ENCODE peak calls at places on chromosomes 6 and 20, in ten cellular contexts. One of them, this sample, is unnamed.

GRCh38 chr6:33935439-33936080 is 131.8 kb upstream of the MLN start:
- DNase-seq in NCI-H1417: peak; percentile 84
- DNase-seq in stimulated activated CD4-positive, alpha-beta T cell treated with anti-CD3 and anti-CD28 coated beads, Interleukin-1b, Interleukin-23, amount 100 ng/mL, for 48 hours: no peak
- DNase-seq in astrocyte of the cerebellum: no peak
- DNase-seq in DMS 273 treated with DMSO at 0.1 percent for 48 hours: peak; percentile 71
- DNase-seq in GM19239: no peak
- DNase-seq in MV-4-11: no peak
- DNase-seq in endothelial cell: no peak
- DNase-seq in NCI-H2107: no peak
- DNase-seq in globus pallidus: no peak
- DNase-seq in this sample: no peak

GRCh38 chr6:99446076-99446475 is 21.0 kb upstream of the PNISR start:
- DNase-seq in NCI-H1417: no peak
- DNase-seq in stimulated activated CD4-positive, alpha-beta T cell treated with anti-CD3 and anti-CD28 coated beads, Interleukin-1b, Interleukin-23, amount 100 ng/mL, for 48 hours: no peak
- DNase-seq in astrocyte of the cerebellum: no peak
- DNase-seq in DMS 273 treated with DMSO at 0.1 percent for 48 hours: no peak
- DNase-seq in GM19239: no peak
- DNase-seq in MV-4-11: no peak
- DNase-seq in endothelial cell: no peak
- DNase-seq in NCI-H2107: no peak
- DNase-seq in globus pallidus: peak; percentile 52
- DNase-seq in this sample: no peak

GRCh38 chr6:81049425-81050042 is 702.9 kb downstream of the TENT5A start:
- DNase-seq in NCI-H1417: no peak
- DNase-seq in stimulated activated CD4-positive, alpha-beta T cell treated with anti-CD3 and anti-CD28 coated beads, Interleukin-1b, Interleukin-23, amount 100 ng/mL, for 48 hours: no peak
- DNase-seq in astrocyte of the cerebellum: no peak
- DNase-seq in DMS 273 treated with DMSO at 0.1 percent for 48 hours: no peak
- DNase-seq in GM19239: no peak
- DNase-seq in MV-4-11: no peak
- DNase-seq in endothelial cell: no peak
- DNase-seq in NCI-H2107: no peak
- DNase-seq in globus pallidus: no peak
- DNase-seq in this sample: no peak

GRCh38 chr20:35286077-35286898 is 1.7 kb upstream of the EIF6 start:
- DNase-seq in NCI-H1417: no peak
- DNase-seq in stimulated activated CD4-positive, alpha-beta T cell treated with anti-CD3 and anti-CD28 coated beads, Interleukin-1b, Interleukin-23, amount 100 ng/mL, for 48 hours: no peak
- DNase-seq in astrocyte of the cerebellum: no peak
- DNase-seq in DMS 273 treated with DMSO at 0.1 percent for 48 hours: no peak
- DNase-seq in GM19239: no peak
- DNase-seq in MV-4-11: no peak
- DNase-seq in endothelial cell: no peak
- DNase-seq in NCI-H2107: no peak
- DNase-seq in globus pallidus: no peak
- DNase-seq in this sample: no peak

GRCh38 chr6:42702200-42702599 is 20.2 kb downstream of the PRPH2 start:
- DNase-seq in NCI-H1417: no peak
- DNase-seq in stimulated activated CD4-positive, alpha-beta T cell treated with anti-CD3 and anti-CD28 coated beads, Interleukin-1b, Interleukin-23, amount 100 ng/mL, for 48 hours: no peak
- DNase-seq in astrocyte of the cerebellum: no peak
- DNase-seq in DMS 273 treated with DMSO at 0.1 percent for 48 hours: no peak
- DNase-seq in GM19239: no peak
- DNase-seq in MV-4-11: no peak
- DNase-seq in endothelial cell: no peak
- DNase-seq in NCI-H2107: no peak
- DNase-seq in globus pallidus: no peak
- DNase-seq in this sample: no peak

GRCh38 chr6:116971959-116972358 is 94.9 kb downstream of the RFX6 start:
- DNase-seq in NCI-H1417: peak; percentile 82
- DNase-seq in stimulated activated CD4-positive, alpha-beta T cell treated with anti-CD3 and anti-CD28 coated beads, Interleukin-1b, Interleukin-23, amount 100 ng/mL, for 48 hours: no peak
- DNase-seq in astrocyte of the cerebellum: peak; percentile 24
- DNase-seq in DMS 273 treated with DMSO at 0.1 percent for 48 hours: peak; percentile 2
- DNase-seq in GM19239: peak; percentile 9
- DNase-seq in MV-4-11: peak; percentile 23
- DNase-seq in endothelial cell: peak; percentile 40
- DNase-seq in NCI-H2107: no peak
- DNase-seq in globus pallidus: peak; percentile 35
- DNase-seq in this sample: no peak

GRCh38 chr6:37131104-37131959 is 38.6 kb upstream of the PIM1 start:
- DNase-seq in NCI-H1417: peak; percentile 71
- DNase-seq in stimulated activated CD4-positive, alpha-beta T cell treated with anti-CD3 and anti-CD28 coated beads, Interleukin-1b, Interleukin-23, amount 100 ng/mL, for 48 hours: no peak
- DNase-seq in astrocyte of the cerebellum: peak; percentile 39
- DNase-seq in DMS 273 treated with DMSO at 0.1 percent for 48 hours: no peak
- DNase-seq in GM19239: no peak
- DNase-seq in MV-4-11: peak; percentile 15
- DNase-seq in endothelial cell: no peak
- DNase-seq in NCI-H2107: peak; percentile 25
- DNase-seq in globus pallidus: peak; percentile 36
- DNase-seq in this sample: no peak

GRCh38 chr20:45094864-45095574 is 5.9 kb downstream of the KCNS1 start:
- DNase-seq in NCI-H1417: no peak
- DNase-seq in stimulated activated CD4-positive, alpha-beta T cell treated with anti-CD3 and anti-CD28 coated beads, Interleukin-1b, Interleukin-23, amount 100 ng/mL, for 48 hours: no peak
- DNase-seq in astrocyte of the cerebellum: no peak
- DNase-seq in DMS 273 treated with DMSO at 0.1 percent for 48 hours: no peak
- DNase-seq in GM19239: no peak
- DNase-seq in MV-4-11: no peak
- DNase-seq in endothelial cell: no peak
- DNase-seq in NCI-H2107: no peak
- DNase-seq in globus pallidus: no peak
- DNase-seq in this sample: no peak

GRCh38 chr20:36434383-36434782 is 106.9 kb upstream of the MYL9 start:
- DNase-seq in NCI-H1417: no peak
- DNase-seq in stimulated activated CD4-positive, alpha-beta T cell treated with anti-CD3 and anti-CD28 coated beads, Interleukin-1b, Interleukin-23, amount 100 ng/mL, for 48 hours: no peak
- DNase-seq in astrocyte of the cerebellum: no peak
- DNase-seq in DMS 273 treated with DMSO at 0.1 percent for 48 hours: no peak
- DNase-seq in GM19239: no peak
- DNase-seq in MV-4-11: peak; percentile 34
- DNase-seq in endothelial cell: no peak
- DNase-seq in NCI-H2107: no peak
- DNase-seq in globus pallidus: no peak
- DNase-seq in this sample: no peak

GRCh38 chr6:112936079-112936472 is 588.9 kb downstream of the RFPL4B start:
- DNase-seq in NCI-H1417: no peak
- DNase-seq in stimulated activated CD4-positive, alpha-beta T cell treated with anti-CD3 and anti-CD28 coated beads, Interleukin-1b, Interleukin-23, amount 100 ng/mL, for 48 hours: no peak
- DNase-seq in astrocyte of the cerebellum: no peak
- DNase-seq in DMS 273 treated with DMSO at 0.1 percent for 48 hours: no peak
- DNase-seq in GM19239: no peak
- DNase-seq in MV-4-11: no peak
- DNase-seq in endothelial cell: no peak
- DNase-seq in NCI-H2107: no peak
- DNase-seq in globus pallidus: no peak
- DNase-seq in this sample: no peak

GRCh38 chr6:89269981-89270380 is 45.1 kb downstream of the GABRR2 start:
- DNase-seq in NCI-H1417: no peak
- DNase-seq in stimulated activated CD4-positive, alpha-beta T cell treated with anti-CD3 and anti-CD28 coated beads, Interleukin-1b, Interleukin-23, amount 100 ng/mL, for 48 hours: no peak
- DNase-seq in astrocyte of the cerebellum: no peak
- DNase-seq in DMS 273 treated with DMSO at 0.1 percent for 48 hours: no peak
- DNase-seq in GM19239: no peak
- DNase-seq in MV-4-11: no peak
- DNase-seq in endothelial cell: no peak
- DNase-seq in NCI-H2107: no peak
- DNase-seq in globus pallidus: no peak
- DNase-seq in this sample: no peak

GRCh38 chr6:138572200-138572875 is 73.0 kb upstream of the NHSL1 start:
- DNase-seq in NCI-H1417: peak; percentile 98
- DNase-seq in stimulated activated CD4-positive, alpha-beta T cell treated with anti-CD3 and anti-CD28 coated beads, Interleukin-1b, Interleukin-23, amount 100 ng/mL, for 48 hours: no peak
- DNase-seq in astrocyte of the cerebellum: peak; percentile 86
- DNase-seq in DMS 273 treated with DMSO at 0.1 percent for 48 hours: peak; percentile 71
- DNase-seq in GM19239: no peak
- DNase-seq in MV-4-11: no peak
- DNase-seq in endothelial cell: peak; percentile 65
- DNase-seq in NCI-H2107: peak; percentile 88
- DNase-seq in globus pallidus: no peak
- DNase-seq in this sample: peak; percentile 44

GRCh38 chr6:56816393-56816792 is 138.5 kb upstream of the BEND6 start:
- DNase-seq in NCI-H1417: peak; percentile 80
- DNase-seq in stimulated activated CD4-positive, alpha-beta T cell treated with anti-CD3 and anti-CD28 coated beads, Interleukin-1b, Interleukin-23, amount 100 ng/mL, for 48 hours: no peak
- DNase-seq in astrocyte of the cerebellum: no peak
- DNase-seq in DMS 273 treated with DMSO at 0.1 percent for 48 hours: no peak
- DNase-seq in GM19239: no peak
- DNase-seq in MV-4-11: no peak
- DNase-seq in endothelial cell: no peak
- DNase-seq in NCI-H2107: no peak
- DNase-seq in globus pallidus: no peak
- DNase-seq in this sample: no peak

GRCh38 chr6:113347420-113347819 is 509.7 kb upstream of the MARCKS start:
- DNase-seq in NCI-H1417: no peak
- DNase-seq in stimulated activated CD4-positive, alpha-beta T cell treated with anti-CD3 and anti-CD28 coated beads, Interleukin-1b, Interleukin-23, amount 100 ng/mL, for 48 hours: no peak
- DNase-seq in astrocyte of the cerebellum: no peak
- DNase-seq in DMS 273 treated with DMSO at 0.1 percent for 48 hours: peak; percentile 46
- DNase-seq in GM19239: no peak
- DNase-seq in MV-4-11: no peak
- DNase-seq in endothelial cell: no peak
- DNase-seq in NCI-H2107: no peak
- DNase-seq in globus pallidus: no peak
- DNase-seq in this sample: no peak

GRCh38 chr6:30684386-30685156 is 1.9 kb downstream of the PPP1R18 start:
- DNase-seq in NCI-H1417: no peak
- DNase-seq in stimulated activated CD4-positive, alpha-beta T cell treated with anti-CD3 and anti-CD28 coated beads, Interleukin-1b, Interleukin-23, amount 100 ng/mL, for 48 hours: peak; percentile 58
- DNase-seq in astrocyte of the cerebellum: no peak
- DNase-seq in DMS 273 treated with DMSO at 0.1 percent for 48 hours: no peak
- DNase-seq in GM19239: no peak
- DNase-seq in MV-4-11: peak; percentile 62
- DNase-seq in endothelial cell: peak; percentile 48
- DNase-seq in NCI-H2107: no peak
- DNase-seq in globus pallidus: no peak
- DNase-seq in this sample: no peak

GRCh38 chr6:71248306-71248705 is 40.3 kb upstream of the OGFRL1 start:
- DNase-seq in NCI-H1417: peak; percentile 43
- DNase-seq in stimulated activated CD4-positive, alpha-beta T cell treated with anti-CD3 and anti-CD28 coated beads, Interleukin-1b, Interleukin-23, amount 100 ng/mL, for 48 hours: no peak
- DNase-seq in astrocyte of the cerebellum: no peak
- DNase-seq in DMS 273 treated with DMSO at 0.1 percent for 48 hours: no peak
- DNase-seq in GM19239: no peak
- DNase-seq in MV-4-11: peak; percentile 98
- DNase-seq in endothelial cell: no peak
- DNase-seq in NCI-H2107: no peak
- DNase-seq in globus pallidus: peak; percentile 59
- DNase-seq in this sample: no peak

GRCh38 chr6:140048202-140048790 is 673.8 kb upstream of the CITED2 start:
- DNase-seq in NCI-H1417: no peak
- DNase-seq in stimulated activated CD4-positive, alpha-beta T cell treated with anti-CD3 and anti-CD28 coated beads, Interleukin-1b, Interleukin-23, amount 100 ng/mL, for 48 hours: no peak
- DNase-seq in astrocyte of the cerebellum: no peak
- DNase-seq in DMS 273 treated with DMSO at 0.1 percent for 48 hours: no peak
- DNase-seq in GM19239: no peak
- DNase-seq in MV-4-11: no peak
- DNase-seq in endothelial cell: no peak
- DNase-seq in NCI-H2107: no peak
- DNase-seq in globus pallidus: no peak
- DNase-seq in this sample: no peak

GRCh38 chr6:107064579-107065065 is 36.6 kb downstream of the MTRES1 start:
- DNase-seq in NCI-H1417: no peak
- DNase-seq in stimulated activated CD4-positive, alpha-beta T cell treated with anti-CD3 and anti-CD28 coated beads, Interleukin-1b, Interleukin-23, amount 100 ng/mL, for 48 hours: peak; percentile 26
- DNase-seq in astrocyte of the cerebellum: peak; percentile 83
- DNase-seq in DMS 273 treated with DMSO at 0.1 percent for 48 hours: no peak
- DNase-seq in GM19239: no peak
- DNase-seq in MV-4-11: peak; percentile 98
- DNase-seq in endothelial cell: no peak
- DNase-seq in NCI-H2107: no peak
- DNase-seq in globus pallidus: no peak
- DNase-seq in this sample: peak; percentile 38

GRCh38 chr6:16180696-16181428 is 52.0 kb downstream of the MYLIP start:
- DNase-seq in NCI-H1417: no peak
- DNase-seq in stimulated activated CD4-positive, alpha-beta T cell treated with anti-CD3 and anti-CD28 coated beads, Interleukin-1b, Interleukin-23, amount 100 ng/mL, for 48 hours: no peak
- DNase-seq in astrocyte of the cerebellum: no peak
- DNase-seq in DMS 273 treated with DMSO at 0.1 percent for 48 hours: no peak
- DNase-seq in GM19239: no peak
- DNase-seq in MV-4-11: no peak
- DNase-seq in endothelial cell: no peak
- DNase-seq in NCI-H2107: no peak
- DNase-seq in globus pallidus: no peak
- DNase-seq in this sample: no peak

GRCh38 chr6:45156075-45156474 is 172.1 kb upstream of the RUNX2 start:
- DNase-seq in NCI-H1417: no peak
- DNase-seq in stimulated activated CD4-positive, alpha-beta T cell treated with anti-CD3 and anti-CD28 coated beads, Interleukin-1b, Interleukin-23, amount 100 ng/mL, for 48 hours: no peak
- DNase-seq in astrocyte of the cerebellum: no peak
- DNase-seq in DMS 273 treated with DMSO at 0.1 percent for 48 hours: no peak
- DNase-seq in GM19239: peak; percentile 15
- DNase-seq in MV-4-11: no peak
- DNase-seq in endothelial cell: no peak
- DNase-seq in NCI-H2107: no peak
- DNase-seq in globus pallidus: no peak
- DNase-seq in this sample: no peak

GRCh38 chr6:149150301-149150700 is 167.2 kb upstream of the TAB2 start:
- DNase-seq in NCI-H1417: no peak
- DNase-seq in stimulated activated CD4-positive, alpha-beta T cell treated with anti-CD3 and anti-CD28 coated beads, Interleukin-1b, Interleukin-23, amount 100 ng/mL, for 48 hours: no peak
- DNase-seq in astrocyte of the cerebellum: no peak
- DNase-seq in DMS 273 treated with DMSO at 0.1 percent for 48 hours: no peak
- DNase-seq in GM19239: no peak
- DNase-seq in MV-4-11: no peak
- DNase-seq in endothelial cell: no peak
- DNase-seq in NCI-H2107: no peak
- DNase-seq in globus pallidus: no peak
- DNase-seq in this sample: no peak

GRCh38 chr20:43189614-43190331 is at the start of gene PTPRT:
- DNase-seq in NCI-H1417: peak; percentile 57
- DNase-seq in stimulated activated CD4-positive, alpha-beta T cell treated with anti-CD3 and anti-CD28 coated beads, Interleukin-1b, Interleukin-23, amount 100 ng/mL, for 48 hours: no peak
- DNase-seq in astrocyte of the cerebellum: no peak
- DNase-seq in DMS 273 treated with DMSO at 0.1 percent for 48 hours: no peak
- DNase-seq in GM19239: no peak
- DNase-seq in MV-4-11: no peak
- DNase-seq in endothelial cell: no peak
- DNase-seq in NCI-H2107: no peak
- DNase-seq in globus pallidus: no peak
- DNase-seq in this sample: no peak

GRCh38 chr20:35662541-35662940 is 2.2 kb downstream of the CPNE1 start:
- DNase-seq in NCI-H1417: no peak
- DNase-seq in stimulated activated CD4-positive, alpha-beta T cell treated with anti-CD3 and anti-CD28 coated beads, Interleukin-1b, Interleukin-23, amount 100 ng/mL, for 48 hours: peak; percentile 18
- DNase-seq in astrocyte of the cerebellum: no peak
- DNase-seq in DMS 273 treated with DMSO at 0.1 percent for 48 hours: no peak
- DNase-seq in GM19239: no peak
- DNase-seq in MV-4-11: no peak
- DNase-seq in endothelial cell: no peak
- DNase-seq in NCI-H2107: no peak
- DNase-seq in globus pallidus: no peak
- DNase-seq in this sample: no peak

GRCh38 chr20:48656661-48657211 is 171.1 kb downstream of the PREX1 start:
- DNase-seq in NCI-H1417: no peak
- DNase-seq in stimulated activated CD4-positive, alpha-beta T cell treated with anti-CD3 and anti-CD28 coated beads, Interleukin-1b, Interleukin-23, amount 100 ng/mL, for 48 hours: no peak
- DNase-seq in astrocyte of the cerebellum: no peak
- DNase-seq in DMS 273 treated with DMSO at 0.1 percent for 48 hours: no peak
- DNase-seq in GM19239: no peak
- DNase-seq in MV-4-11: no peak
- DNase-seq in endothelial cell: peak; percentile 40
- DNase-seq in NCI-H2107: no peak
- DNase-seq in globus pallidus: peak; percentile 100
- DNase-seq in this sample: no peak

GRCh38 chr20:63404129-63405085 is 43.3 kb upstream of the CHRNA4 start:
- DNase-seq in NCI-H1417: peak; percentile 77
- DNase-seq in stimulated activated CD4-positive, alpha-beta T cell treated with anti-CD3 and anti-CD28 coated beads, Interleukin-1b, Interleukin-23, amount 100 ng/mL, for 48 hours: no peak
- DNase-seq in astrocyte of the cerebellum: no peak
- DNase-seq in DMS 273 treated with DMSO at 0.1 percent for 48 hours: no peak
- DNase-seq in GM19239: no peak
- DNase-seq in MV-4-11: no peak
- DNase-seq in endothelial cell: no peak
- DNase-seq in NCI-H2107: peak; percentile 40
- DNase-seq in globus pallidus: no peak
- DNase-seq in this sample: no peak

GRCh38 chr6:16059496-16059895 is 69.4 kb upstream of the MYLIP start:
- DNase-seq in NCI-H1417: peak; percentile 87
- DNase-seq in stimulated activated CD4-positive, alpha-beta T cell treated with anti-CD3 and anti-CD28 coated beads, Interleukin-1b, Interleukin-23, amount 100 ng/mL, for 48 hours: no peak
- DNase-seq in astrocyte of the cerebellum: no peak
- DNase-seq in DMS 273 treated with DMSO at 0.1 percent for 48 hours: no peak
- DNase-seq in GM19239: no peak
- DNase-seq in MV-4-11: no peak
- DNase-seq in endothelial cell: no peak
- DNase-seq in NCI-H2107: peak; percentile 40
- DNase-seq in globus pallidus: no peak
- DNase-seq in this sample: no peak

GRCh38 chr6:30542404-30542725 is 13.9 kb downstream of the GNL1 start:
- DNase-seq in NCI-H1417: no peak
- DNase-seq in stimulated activated CD4-positive, alpha-beta T cell treated with anti-CD3 and anti-CD28 coated beads, Interleukin-1b, Interleukin-23, amount 100 ng/mL, for 48 hours: no peak
- DNase-seq in astrocyte of the cerebellum: no peak
- DNase-seq in DMS 273 treated with DMSO at 0.1 percent for 48 hours: no peak
- DNase-seq in GM19239: no peak
- DNase-seq in MV-4-11: no peak
- DNase-seq in endothelial cell: no peak
- DNase-seq in NCI-H2107: no peak
- DNase-seq in globus pallidus: no peak
- DNase-seq in this sample: no peak

GRCh38 chr20:32737371-32738223 is 5.7 kb downstream of the COMMD7 start:
- DNase-seq in NCI-H1417: no peak
- DNase-seq in stimulated activated CD4-positive, alpha-beta T cell treated with anti-CD3 and anti-CD28 coated beads, Interleukin-1b, Interleukin-23, amount 100 ng/mL, for 48 hours: peak; percentile 26
- DNase-seq in astrocyte of the cerebellum: peak; percentile 76
- DNase-seq in DMS 273 treated with DMSO at 0.1 percent for 48 hours: no peak
- DNase-seq in GM19239: no peak
- DNase-seq in MV-4-11: peak; percentile 56
- DNase-seq in endothelial cell: no peak
- DNase-seq in NCI-H2107: no peak
- DNase-seq in globus pallidus: no peak
- DNase-seq in this sample: no peak

This sample was measured in AG09319.